ENCODE peak calls at places on chromosomes 7 and 10, in six cellular contexts. G is mesendoderm, Y is mesenchymal stem cell, Z is neuronal stem cell, J is H1, O is IMR-90. P is an unnamed sample. For H3K36me3, the result is how much of the 10 kb centered on the place peaks cover.

GRCh38 chr7:30238721-30239441 is 45.5 kb upstream of the ZNRF2 start:
- DNase-seq in Y (peak), O (no peak), G (no peak), Z (no peak), J (no peak), P (no peak)

GRCh38 chr10:86223256-86223655 is 143.3 kb downstream of the GRID1 start:
- DNase-seq in O (no peak), J (no peak), Z (no peak), G (no peak), Y (no peak), P (no peak)

GRCh38 chr10:74314166-74314565 is 163.1 kb downstream of the ADK start:
- DNase-seq in J (no peak), O (no peak), Z (no peak), G (no peak), Y (no peak), P (no peak)

GRCh38 chr10:110485541-110485940 is 12.2 kb upstream of the DUSP5 start:
- DNase-seq in J (no peak), O (no peak), G (no peak), Z (no peak), Y (no peak), P (no peak)

GRCh38 chr7:96136600-96137239 is 185.2 kb downstream of the SLC25A13 start:
- DNase-seq in J (no peak), O (no peak), G (no peak), Y (no peak), Z (no peak), P (no peak)

GRCh38 chr10:2111936-2112335 is 374.6 kb upstream of the ADARB2 start:
- DNase-seq in Y (peak), G (peak), J (no peak), O (no peak), Z (no peak), P (no peak)

GRCh38 chr10:127012769-127013152 is 107.5 kb downstream of the DOCK1 start:
- DNase-seq in O (no peak), G (peak), Y (no peak), Z (no peak), J (no peak), P (peak)

GRCh38 chr10:21053953-21054352 is 156.8 kb upstream of the NEBL start:
- DNase-seq in G (no peak), J (no peak), Y (no peak), O (no peak), Z (no peak), P (no peak)

GRCh38 chr7:23167691-23168090 is 14.2 kb upstream of the NUP42 start:
- DNase-seq in Y (no peak), O (no peak), G (no peak), Z (no peak), J (no peak), P (no peak)

GRCh38 chr10:44295619-44296222 is 89.2 kb downstream of the CXCL12 start:
- DNase-seq in Y (no peak), J (no peak), Z (no peak), O (peak), G (no peak), P (no peak)
- H3K23ac ChIP-seq in Y (no peak), J (peak), Z (no peak), O (no peak), G (no peak), P (peak)

GRCh38 chr10:43396061-43396927 is 12.7 kb downstream of the HNRNPF start:
- DNase-seq in Z (peak), G (peak), Y (peak), O (peak), J (peak), P (peak)
- H3K36me3 ChIP-seq in Z (under half), G (under half), Y (under half), O (under half), J (under half), P (under half)

GRCh38 chr10:68153473-68154210 is 44.4 kb downstream of the MYPN start:
- DNase-seq in Y (peak), G (peak), J (peak), Z (no peak), O (peak), P (peak)

GRCh38 chr10:68156373-68157185 is 47.3 kb downstream of the MYPN start:
- DNase-seq in G (peak), O (peak), J (no peak), Z (peak), Y (peak), P (peak)

GRCh38 chr10:68151453-68151852 is 42.2 kb downstream of the MYPN start:
- DNase-seq in Y (no peak), O (no peak), G (peak), J (no peak), Z (no peak), P (no peak)

GRCh38 chr10:68155615-68156205 is 46.4 kb downstream of the MYPN start:
- DNase-seq in J (no peak), O (peak), Z (no peak), G (no peak), Y (peak), P (no peak)

DNA sequence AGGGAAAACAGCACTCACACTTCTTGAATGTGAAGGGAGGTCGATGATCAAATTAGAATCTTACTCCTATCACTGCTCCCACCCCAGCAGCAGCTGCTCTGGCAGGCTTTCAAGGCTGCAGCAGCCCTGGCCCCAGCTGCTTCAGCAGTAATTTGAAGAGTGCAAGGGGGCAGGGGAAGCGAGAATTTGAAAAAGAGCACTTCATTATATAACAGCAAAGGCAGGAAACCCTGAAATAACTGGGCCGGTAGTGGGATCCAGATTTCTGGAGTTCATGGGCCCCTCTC is 44.9 kb downstream of the MYPN start:
- DNase-seq in Y (no peak), O (peak), Z (no peak), J (peak), G (peak), P (no peak)
- H2BK120ac ChIP-seq in Y (no peak), O (peak), Z (no peak), J (peak), G (peak), P (no peak)

GRCh38 chr10:17645591-17646345 is 1.8 kb downstream of the STAM start:
- DNase-seq in J (no peak), G (no peak), Z (no peak), O (peak), Y (no peak), P (no peak)

GRCh38 chr10:17643755-17644484 is at the start of gene STAM:
- DNase-seq in Y (peak), J (peak), O (peak), G (peak), Z (peak), P (peak)

GRCh38 chr10:17643339-17643754 is 604 bp upstream of the STAM start:
- DNase-seq in O (peak), J (no peak), Z (no peak), Y (peak), G (peak), P (peak)

GRCh38 chr10:17647316-17647715 is 3.4 kb downstream of the STAM start:
- DNase-seq in G (no peak), Y (no peak), O (no peak), Z (no peak), J (no peak), P (no peak)

GRCh38 chr10:17644485-17644964 is 574 bp downstream of the STAM start:
- DNase-seq in Z (no peak), O (peak), Y (no peak), J (no peak), G (no peak), P (no peak)
- H3K23ac ChIP-seq in Z (no peak), O (peak), Y (no peak), J (no peak), G (no peak), P (no peak)

DNA sequence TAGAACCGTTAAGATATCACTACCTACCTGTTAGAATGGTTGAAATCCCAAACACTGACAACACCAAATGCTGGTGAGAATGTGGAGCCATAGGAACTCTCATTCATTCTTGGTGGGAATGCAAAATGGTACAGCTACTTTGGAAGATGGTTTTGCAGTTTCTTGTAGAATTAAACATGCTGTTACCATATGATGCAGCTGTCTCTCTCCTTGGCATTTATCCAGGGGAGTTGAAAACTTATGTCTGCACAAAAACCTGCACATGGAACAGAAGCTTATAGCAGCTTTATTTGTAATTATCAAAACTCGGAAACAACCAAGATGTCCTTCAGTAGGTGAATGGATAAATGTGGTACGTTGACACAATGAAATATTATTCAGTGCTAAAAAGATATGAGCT is 199.5 kb downstream of the BICC1 start:
- DNase-seq in J (no peak), Z (no peak), O (peak), G (no peak), Y (no peak), P (no peak)
- H3K36me3 ChIP-seq in J (under half), Z (under half), O (under half), G (under half), Y (under half), P (under half)

GRCh38 chr7:130440527-130441365 is at the start of gene CEP41:
- DNase-seq in O (peak), J (peak), Y (peak), G (peak), Z (peak), P (peak)
- H2BK120ac ChIP-seq in O (peak), J (peak), Y (peak), G (peak), Z (peak), P (peak)

GRCh38 chr10:132535065-132535651 is 2.4 kb upstream of the INPP5A start:
- DNase-seq in J (no peak), G (no peak), Y (no peak), O (no peak), Z (no peak), P (no peak)
- H3K23ac ChIP-seq in J (no peak), G (no peak), Y (no peak), O (peak), Z (peak), P (no peak)